ENCODE peak calls at places on chromosomes 2 and 18, in five cellular contexts. T is astrocyte of the spinal cord, Q is left kidney, N is GM10248, X is choroid plexus epithelial cell. A is an unnamed sample.

GRCh38 chr18:75393721-75394120 is 33.8 kb downstream of the SMIM21 start:
- DNase-seq in Q (no peak), T (no peak), X (no peak), N (no peak), A (no peak)

GRCh38 chr2:150781142-150781541 is 293.7 kb upstream of the RND3 start:
- DNase-seq in N (no peak), T (no peak), Q (peak; percentile 29), X (no peak), A (no peak)

GRCh38 chr2:134762508-134762907 is 43.7 kb upstream of the TMEM163 start:
- DNase-seq in T (no peak), Q (no peak), X (no peak), N (no peak), A (no peak)

GRCh38 chr2:148201075-148202004 is 180.4 kb downstream of the MBD5 start:
- DNase-seq in N (no peak), X (peak; percentile 68), T (peak; percentile 27), Q (peak; percentile 40), A (peak; percentile 55)

GRCh38 chr2:111662771-111663470 is 221.1 kb downstream of the ANAPC1 start:
- DNase-seq in N (peak; percentile 67), T (peak; percentile 54), X (peak; percentile 74), Q (no peak), A (no peak)

GRCh38 chr18:46877329-46877987 is 39.8 kb downstream of the PIAS2 start:
- DNase-seq in N (no peak), X (no peak), T (no peak), Q (no peak), A (no peak)

GRCh38 chr18:4236940-4237686 is 218.0 kb downstream of the DLGAP1 start:
- DNase-seq in X (no peak), N (no peak), T (no peak), Q (no peak), A (no peak)

GRCh38 chr18:13627639-13628038 is 98.7 kb downstream of the FAM210A start:
- DNase-seq in T (no peak), X (no peak), Q (no peak), N (no peak), A (peak; percentile 36)

GRCh38 chr2:24579053-24579803 is 88.2 kb downstream of the NCOA1 start:
- DNase-seq in Q (no peak), X (no peak), N (no peak), T (no peak), A (no peak)

GRCh38 chr2:233813236-233814062 is 35.3 kb downstream of the MROH2A start:
- DNase-seq in Q (peak; percentile 92), N (no peak), X (no peak), T (no peak), A (no peak)

GRCh38 chr2:198916548-198916947 is 541.2 kb downstream of the SATB2 start:
- DNase-seq in Q (no peak), X (no peak), T (no peak), N (no peak), A (no peak)

GRCh38 chr2:72744049-72744448 is 81.8 kb downstream of the EXOC6B start:
- DNase-seq in T (peak; percentile 22), Q (no peak), X (peak; percentile 72), N (no peak), A (no peak)

GRCh38 chr2:137187258-137187657 is 421.9 kb downstream of the THSD7B start:
- DNase-seq in N (no peak), X (no peak), T (no peak), Q (no peak), A (no peak)

GRCh38 chr2:204234879-204235278 is 298.3 kb downstream of the ICOS start:
- DNase-seq in X (peak; percentile 14), T (peak; percentile 33), Q (no peak), N (no peak), A (no peak)

GRCh38 chr2:26807788-26808460 is 22.1 kb downstream of the CENPA start:
- DNase-seq in Q (peak; percentile 89), X (peak; percentile 45), T (no peak), N (no peak), A (no peak)

GRCh38 chr2:233061591-233062446 is 1.7 kb downstream of the INPP5D start:
- DNase-seq in X (peak; percentile 42), T (peak; percentile 3), Q (peak; percentile 77), N (peak; percentile 71), A (no peak)

GRCh38 chr2:129255610-129256313 is 723.7 kb upstream of the RAB6C start:
- DNase-seq in N (no peak), Q (no peak), T (no peak), X (no peak), A (no peak)

GRCh38 chr2:233912799-233913423 is 4.3 kb upstream of the TRPM8 start:
- DNase-seq in N (no peak), X (peak; percentile 54), Q (peak; percentile 92), T (peak; percentile 50), A (no peak)

GRCh38 chr18:46224181-46224775 is 120.1 kb downstream of the HAUS1 start:
- DNase-seq in Q (no peak), X (peak; percentile 25), N (no peak), T (no peak), A (no peak)

GRCh38 chr2:134177351-134177931 is 76.4 kb upstream of the MGAT5 start:
- DNase-seq in N (no peak), Q (peak; percentile 29), X (no peak), T (peak; percentile 51), A (no peak)

GRCh38 chr18:57624988-57625387 is 3.4 kb upstream of the NARS1 start:
- DNase-seq in Q (no peak), X (no peak), T (peak; percentile 57), N (no peak), A (no peak)

GRCh38 chr2:42698940-42699339 is 65.0 kb downstream of the OXER1 start:
- DNase-seq in Q (no peak), T (no peak), X (no peak), N (no peak), A (no peak)

GRCh38 chr2:239396881-239397681 is 3.7 kb downstream of the HDAC4 start:
- DNase-seq in Q (peak; percentile 57), X (peak; percentile 13), N (no peak), T (no peak), A (no peak)

GRCh38 chr2:53234548-53234903 is 533.1 kb upstream of the CHAC2 start:
- DNase-seq in N (no peak), Q (peak; percentile 56), T (peak; percentile 8), X (peak; percentile 26), A (no peak)

GRCh38 chr2:128172191-128172590 is 81.2 kb downstream of the UGGT1 start:
- DNase-seq in Q (peak; percentile 27), T (no peak), X (peak; percentile 21), N (no peak), A (peak; percentile 33)

GRCh38 chr2:69645026-69645425 is 1.5 kb upstream of the AAK1 start:
- DNase-seq in T (no peak), N (no peak), X (no peak), Q (peak; percentile 27), A (no peak)

GRCh38 chr2:24651643-24652003 is 141.6 kb downstream of the PTRHD1 start:
- DNase-seq in X (no peak), N (no peak), Q (no peak), T (no peak), A (no peak)

GRCh38 chr18:79553154-79553553 is 126.4 kb upstream of the CTDP1 start:
- DNase-seq in T (no peak), Q (no peak), X (no peak), N (no peak), A (no peak)

GRCh38 chr2:26043862-26044736 is 10.2 kb downstream of the RAB10 start:
- DNase-seq in Q (peak; percentile 52), X (peak; percentile 50), N (peak; percentile 45), T (peak; percentile 14), A (no peak)

GRCh38 chr2:159026170-159026569 is 57.7 kb downstream of the TANC1 start:
- DNase-seq in X (no peak), N (no peak), Q (no peak), T (no peak), A (no peak)

GRCh38 chr2:40403233-40403841 is 48.6 kb downstream of the SLC8A1 start:
- DNase-seq in N (no peak), Q (no peak), X (peak; percentile 91), T (peak; percentile 89), A (no peak)

GRCh38 chr2:37782721-37783438 is 111.4 kb upstream of the CDC42EP3 start:
- DNase-seq in X (no peak), N (no peak), T (no peak), Q (no peak), A (peak; percentile 46)

GRCh38 chr2:165610591-165611029 is 141.1 kb downstream of the CSRNP3 start:
- DNase-seq in N (no peak), Q (no peak), T (no peak), X (no peak), A (no peak)

GRCh38 chr2:102637358-102637757 is 18.0 kb downstream of the SLC9A2 start:
- DNase-seq in Q (no peak), T (no peak), X (no peak), N (no peak), A (no peak)

GRCh38 chr2:64652231-64653173 is 1.2 kb downstream of the SERTAD2 start:
- DNase-seq in Q (peak; percentile 81), N (no peak), X (peak; percentile 54), T (peak; percentile 41), A (no peak)

GRCh38 chr2:233084488-233084887 is 24.3 kb downstream of the INPP5D start:
- DNase-seq in X (no peak), Q (peak; percentile 37), N (no peak), T (no peak), A (no peak)

GRCh38 chr2:227460079-227460485 is 11.9 kb upstream of the AGFG1 start:
- DNase-seq in N (peak; percentile 45), X (peak; percentile 56), T (peak; percentile 85), Q (no peak), A (no peak)